ENCODE peak calls at places on chromosomes 13 and 19, in four cellular contexts. K, A, F and O are unnamed samples. For H3K9me2, the result is how much of the 10 kb centered on the place peaks cover.

GRCh38 chr13:71864981-71865857 is 1.8 kb downstream of the DACH1 start:
- DNase-seq in A (peak), F (no peak), K (no peak), O (peak)

GRCh38 chr19:39645800-39646411 is 9.8 kb upstream of the LGALS16 start:
- DNase-seq in A (peak), F (peak), K (peak), O (peak)

GRCh38 chr13:97109841-97110492 is 112.2 kb upstream of the MBNL2 start:
- DNase-seq in K (peak), A (peak), F (peak), O (peak)

GRCh38 chr19:12496480-12496879 is 11.9 kb upstream of the ZNF709 start:
- DNase-seq in F (no peak), K (no peak), A (no peak), O (no peak)

GRCh38 chr13:93193682-93194081 is 32.9 kb upstream of the GPC6 start:
- DNase-seq in K (no peak), A (no peak), F (no peak), O (no peak)

GRCh38 chr13:80309926-80310325 is 31.0 kb downstream of the SPRY2 start:
- DNase-seq in F (no peak), A (no peak), K (no peak), O (no peak)

GRCh38 chr13:22121340-22121739 is 450.5 kb downstream of the FGF9 start:
- DNase-seq in A (no peak), K (no peak), F (no peak), O (no peak)

GRCh38 chr19:1251503-1252220 is 3.3 kb downstream of the MIDN start:
- DNase-seq in A (peak), F (no peak), K (no peak), O (no peak)

GRCh38 chr13:20156711-20157110 is 4.1 kb downstream of the GJA3 start:
- DNase-seq in A (no peak), K (no peak), F (no peak), O (no peak)

GRCh38 chr13:93398167-93398566 is 171.6 kb downstream of the GPC6 start:
- DNase-seq in K (peak), A (no peak), F (no peak), O (no peak)

GRCh38 chr19:5644051-5644450 is 21.2 kb downstream of the SAFB start:
- DNase-seq in K (peak), F (no peak), A (no peak), O (no peak)
- H3K9me2 ChIP-seq in K (under half), F (under half), A (under half), O (under half)

GRCh38 chr13:45807520-45808099 is 43.9 kb downstream of the SIAH3 start:
- DNase-seq in F (peak), A (peak), K (peak), O (peak)
- H3K9me2 ChIP-seq in F (under half), A (under half), K (under half), O (under half)

GRCh38 chr19:46289724-46290619 is 6.9 kb upstream of the HIF3A start:
- DNase-seq in F (no peak), A (no peak), K (no peak), O (no peak)

GRCh38 chr19:46291829-46292228 is 5.0 kb upstream of the HIF3A start:
- DNase-seq in F (no peak), K (no peak), A (no peak), O (no peak)

GRCh38 chr19:46287585-46287984 is 9.3 kb upstream of the HIF3A start:
- DNase-seq in A (no peak), F (no peak), K (peak), O (no peak)

GRCh38 chr19:46284635-46285034 is 12.2 kb upstream of the HIF3A start:
- DNase-seq in F (no peak), K (no peak), A (no peak), O (no peak)

DNA sequence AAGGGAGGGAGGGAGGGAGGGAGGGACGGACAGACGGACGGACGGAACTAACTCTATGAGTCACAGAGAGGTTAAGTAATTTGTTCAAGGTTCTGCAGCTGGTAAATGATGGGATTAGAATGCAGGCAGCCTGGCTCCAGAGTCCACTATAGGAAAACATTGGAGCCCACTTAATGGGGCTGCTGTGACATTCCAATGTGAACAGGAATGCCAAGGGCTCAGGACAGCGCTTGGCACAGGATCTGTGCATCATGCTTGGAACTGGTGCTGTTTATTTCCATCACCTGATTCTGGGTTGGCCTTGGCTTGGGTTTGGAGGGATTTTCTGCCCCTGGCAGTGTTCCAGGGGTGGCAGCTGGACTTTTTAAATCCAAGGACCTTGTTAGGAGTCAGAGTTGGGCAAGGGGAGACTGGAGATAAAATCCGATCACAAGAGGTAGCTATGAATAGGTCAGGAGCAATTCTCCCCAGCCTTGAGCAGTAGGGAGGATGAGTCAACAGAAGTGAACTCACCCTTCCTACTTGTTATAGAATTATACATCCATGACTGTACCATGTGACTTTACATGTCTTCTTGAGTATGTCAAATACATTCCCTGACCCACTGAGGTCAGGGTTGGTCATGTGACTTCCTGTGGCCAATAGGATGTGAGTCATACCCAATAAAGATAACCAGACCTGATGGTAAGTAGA is 7.8 kb upstream of the HIF3A start:
- DNase-seq in K (peak), F (peak), A (peak), O (no peak)
- H3K9me2 ChIP-seq in K (under half), F (under half), A (under half), O (under half)

GRCh38 chr13:113924184-113924583 is 49.7 kb downstream of the C13orf46 start:
- DNase-seq in F (no peak), A (no peak), K (no peak), O (no peak)

GRCh38 chr13:113920606-113921306 is 53.1 kb downstream of the C13orf46 start:
- DNase-seq in K (no peak), A (no peak), F (no peak), O (no peak)

GRCh38 chr13:113923376-113924063 is 50.4 kb downstream of the C13orf46 start:
- DNase-seq in K (no peak), A (no peak), F (no peak), O (no peak)

GRCh38 chr13:113921763-113922162 is 52.1 kb downstream of the C13orf46 start:
- DNase-seq in K (no peak), A (no peak), F (no peak), O (no peak)

DNA sequence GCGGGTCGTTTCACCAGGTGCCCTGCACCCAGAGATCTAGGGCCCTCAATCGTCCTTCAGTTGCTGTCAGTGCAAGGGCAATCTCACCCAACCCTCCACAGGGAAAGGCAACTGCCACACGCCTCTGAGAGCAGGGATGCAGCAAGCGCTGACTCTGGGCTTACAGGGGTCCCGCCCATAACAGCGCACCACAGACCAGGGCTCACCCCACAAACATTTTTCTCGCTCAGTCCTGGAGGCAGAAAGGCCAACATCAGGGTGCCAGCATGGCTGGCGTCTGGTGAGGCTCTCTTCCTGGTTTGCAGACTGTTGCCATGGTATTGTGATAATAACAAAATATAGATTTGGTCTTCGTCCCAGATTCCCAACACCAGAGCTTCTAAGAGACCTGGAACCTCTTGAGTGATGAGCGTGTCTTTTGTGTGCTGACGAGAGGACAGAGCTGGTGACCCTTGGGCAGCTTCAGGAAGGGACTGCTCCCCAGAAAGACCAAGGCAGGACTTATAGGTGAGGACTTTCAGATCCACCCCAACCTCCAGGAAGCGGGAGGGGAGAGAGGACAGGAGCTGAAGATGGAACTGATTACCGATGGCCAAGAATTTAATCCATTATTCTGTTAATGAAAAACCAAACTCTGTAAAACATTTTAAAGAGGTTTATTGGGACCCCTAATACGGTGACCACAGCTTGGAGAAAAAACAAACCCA is 51.3 kb downstream of the C13orf46 start:
- DNase-seq in K (peak), F (no peak), A (no peak), O (no peak)
- H3K9me2 ChIP-seq in K (under half), F (under half), A (under half), O (under half)

DNA sequence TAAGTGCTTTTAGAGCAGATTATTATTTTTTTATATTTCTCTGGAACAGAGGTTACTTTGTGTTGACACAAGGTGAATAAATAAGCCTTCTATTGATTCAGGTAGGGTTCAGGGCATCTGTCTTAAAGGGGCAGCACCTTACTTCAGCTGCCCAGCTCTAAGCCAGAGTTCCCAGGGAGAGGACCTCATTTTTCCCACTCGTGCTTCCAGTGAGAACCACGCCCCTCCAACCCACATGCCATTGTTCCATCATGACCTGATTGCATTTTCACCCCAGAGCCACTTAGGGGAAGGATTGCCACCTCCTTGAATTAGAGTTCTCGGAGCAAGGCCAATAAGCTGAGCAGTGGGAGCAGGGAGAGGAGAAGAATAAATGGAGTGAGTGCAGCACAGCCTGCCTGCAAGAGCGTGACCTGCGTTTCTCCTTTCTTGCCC is 104.3 kb upstream of the FRY start:
- DNase-seq in A (peak), F (no peak), K (no peak), O (peak)
- H3K9me2 ChIP-seq in A (under half), F (under half), K (under half), O (under half)

DNA sequence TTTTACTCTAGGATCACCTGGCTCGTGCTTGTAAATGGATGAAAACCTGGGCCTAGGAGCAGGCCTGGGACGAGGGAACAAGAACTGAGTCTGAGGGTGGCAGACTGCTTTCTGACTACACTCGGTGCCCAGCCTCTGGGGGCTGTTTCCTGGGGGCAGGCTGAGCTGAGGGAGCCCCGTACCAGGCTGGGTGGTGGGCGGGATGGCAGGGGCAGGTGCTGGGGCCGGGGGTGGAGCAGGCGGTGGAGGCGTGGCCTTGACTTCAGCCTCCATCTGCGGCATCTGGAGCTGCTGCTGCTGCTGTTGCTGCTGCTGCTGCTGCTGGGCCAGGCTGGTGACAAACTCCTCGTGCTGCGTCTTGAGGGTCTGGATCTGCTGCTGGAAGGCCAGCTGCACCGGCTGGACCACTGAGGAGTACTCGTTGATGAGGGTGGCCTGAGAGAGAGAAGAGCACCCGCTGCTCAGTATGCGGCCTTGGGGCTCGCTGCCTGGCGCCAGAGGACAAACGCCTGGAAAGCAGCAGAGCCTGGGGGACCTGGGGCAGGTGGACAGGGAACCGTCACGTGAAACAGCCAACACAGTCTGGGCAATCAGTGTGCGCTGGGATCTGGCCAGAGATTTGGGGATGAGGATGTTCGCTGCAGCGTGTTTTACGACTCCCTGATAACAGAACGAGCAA is 12.6 kb downstream of the CHERP start:
- DNase-seq in K (no peak), A (no peak), F (no peak), O (no peak)
- H3K9me2 ChIP-seq in K (under half), A (under half), F (under half), O (under half)

GRCh38 chr13:36912983-36913382 is 7.1 kb downstream of the SMAD9 start:
- DNase-seq in A (no peak), F (no peak), K (peak), O (no peak)

GRCh38 chr13:36913463-36913862 is 6.6 kb downstream of the SMAD9 start:
- DNase-seq in F (peak), A (no peak), K (no peak), O (no peak)

GRCh38 chr13:36910545-36910944 is 9.5 kb downstream of the SMAD9 start:
- DNase-seq in F (no peak), K (no peak), A (no peak), O (no peak)

GRCh38 chr13:36914648-36915047 is 5.4 kb downstream of the SMAD9 start:
- DNase-seq in A (no peak), F (no peak), K (no peak), O (no peak)

DNA sequence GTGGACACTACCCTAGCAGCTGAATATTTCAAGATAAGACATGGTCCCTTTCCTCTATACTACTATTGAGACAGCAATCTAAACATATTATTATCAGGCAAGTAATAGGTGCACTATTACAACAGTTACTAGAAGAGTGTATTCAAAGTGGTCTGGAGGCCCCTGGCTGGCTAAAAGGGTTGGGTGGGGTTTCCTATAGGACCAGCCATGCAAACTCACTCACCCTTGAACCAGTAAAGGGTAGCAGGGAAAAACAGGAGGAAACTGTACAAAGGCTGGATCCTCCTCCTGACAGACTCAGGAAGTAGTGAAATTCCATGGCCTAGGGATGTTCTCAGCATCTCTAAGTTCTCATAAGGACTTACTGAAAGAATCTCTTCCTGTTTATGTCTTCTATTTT is 7.7 kb downstream of the SMAD9 start:
- DNase-seq in K (no peak), F (no peak), A (no peak), O (no peak)
- H3K9me2 ChIP-seq in K (under half), F (under half), A (under half), O (under half)

DNA sequence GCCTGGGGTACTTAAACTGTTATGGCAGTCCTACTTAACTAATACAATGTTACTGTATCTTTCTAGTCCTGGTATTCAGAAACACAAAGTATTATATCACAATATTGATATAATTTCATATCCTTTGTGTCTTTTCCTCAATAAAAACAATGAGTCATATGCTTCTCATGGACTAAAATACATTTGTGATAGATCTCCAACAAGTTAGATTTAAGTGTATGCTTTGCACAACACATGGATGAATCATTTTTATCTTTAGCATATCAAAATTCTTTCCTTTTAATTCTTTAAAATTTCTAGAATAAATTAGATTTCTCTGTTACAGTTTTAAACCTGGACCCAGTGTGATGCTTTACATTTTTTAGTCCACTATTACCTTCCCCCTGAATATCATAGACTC is 1357.8 kb upstream of the ATXN8OS start:
- DNase-seq in A (no peak), F (peak), K (no peak), O (no peak)
- H3K9me2 ChIP-seq in A (under half), F (under half), K (under half), O (under half)

GRCh38 chr13:77544765-77545316 is 9.3 kb downstream of the SCEL start:
- DNase-seq in K (no peak), F (no peak), A (no peak), O (no peak)
- H3K9me2 ChIP-seq in K (under half), F (under half), A (under half), O (under half)